ENCODE peak calls at places on chromosomes 6 and 20, in nine cellular contexts. R, W, B, S, C, L, U, Q and F are unnamed samples.
A peak's percentile ranks its signal among the peaks of the same experiment; 100 is the strongest.

GRCh38 chr20:43977252-43977651 is 62.6 kb downstream of the TOX2 start:
- DNase-seq in R (no peak), W (no peak), B (no peak), S (no peak), C (no peak), L (no peak), U (no peak), Q (no peak), F (no peak)

GRCh38 chr6:10210052-10210451 is 204.8 kb downstream of the TFAP2A start:
- DNase-seq in R (no peak), W (peak; percentile 45), B (no peak), S (no peak), C (no peak), L (no peak), U (no peak), Q (no peak), F (peak; percentile 15)

GRCh38 chr6:70363741-70364493 is 49.4 kb upstream of the FAM135A start:
- DNase-seq in R (no peak), W (no peak), B (no peak), S (no peak), C (no peak), L (no peak), U (no peak), Q (no peak), F (no peak)

GRCh38 chr6:134318396-134319281 is 727 bp upstream of the SGK1 start:
- DNase-seq in R (no peak), W (no peak), B (no peak), S (no peak), C (no peak), L (no peak), U (no peak), Q (no peak), F (no peak)

GRCh38 chr6:147285087-147285855 is 81.1 kb downstream of the STXBP5 start:
- DNase-seq in R (no peak), W (no peak), B (no peak), S (peak; percentile 34), C (peak; percentile 46), L (no peak), U (no peak), Q (peak; percentile 3), F (no peak)

GRCh38 chr20:36144336-36144735 is 10.2 kb upstream of the EPB41L1 start:
- DNase-seq in R (no peak), W (no peak), B (no peak), S (no peak), C (no peak), L (no peak), U (no peak), Q (no peak), F (peak; percentile 42)

GRCh38 chr6:96939019-96939805 is 14.7 kb downstream of the KLHL32 start:
- DNase-seq in R (no peak), W (no peak), B (no peak), S (peak; percentile 67), C (no peak), L (no peak), U (no peak), Q (no peak), F (no peak)

GRCh38 chr20:10647471-10647870 is 26.3 kb downstream of the JAG1 start:
- DNase-seq in R (no peak), W (peak; percentile 60), B (no peak), S (no peak), C (peak; percentile 56), L (no peak), U (no peak), Q (peak; percentile 30), F (no peak)

DNA sequence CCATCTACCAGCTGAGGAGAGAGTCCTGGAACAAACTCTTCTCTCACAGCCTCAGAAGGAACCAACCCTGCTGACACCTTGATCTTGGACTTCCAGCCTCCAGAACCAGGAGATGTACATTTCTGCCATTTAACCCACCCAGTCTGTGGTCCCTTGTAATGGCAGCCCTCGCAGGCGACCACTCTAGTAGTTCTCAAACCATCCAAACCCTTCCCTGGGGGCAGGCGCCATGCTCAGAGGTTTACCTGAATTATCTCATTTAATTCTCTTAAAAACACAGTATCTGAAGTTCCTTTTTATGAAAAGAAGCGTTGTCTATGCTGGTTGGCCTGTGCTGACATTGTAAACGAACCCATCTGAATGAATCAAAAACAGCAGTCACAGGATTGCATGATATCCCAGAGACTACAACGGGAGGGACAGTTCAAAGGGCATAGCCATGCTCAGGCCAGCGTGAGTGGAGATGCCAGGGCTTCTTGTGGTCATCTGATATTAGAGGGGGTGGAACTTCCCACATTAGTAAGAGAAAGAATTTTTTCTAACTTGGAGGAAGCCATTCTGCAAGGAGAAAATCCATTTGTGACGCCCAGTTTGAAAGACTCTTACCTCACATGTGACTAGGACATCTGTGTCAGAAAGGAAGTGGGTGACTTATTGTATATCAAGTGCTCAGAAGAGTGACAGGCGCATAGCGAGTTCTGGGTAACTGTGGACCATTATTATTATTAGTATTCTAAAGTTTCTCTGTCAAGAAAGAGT is 17.2 kb upstream of the TAGAP start:
- DNase-seq in R (no peak), W (no peak), B (no peak), S (no peak), C (no peak), L (no peak), U (peak; percentile 45), Q (no peak), F (no peak)
- TF ChIP-seq POLR2A in R (no peak), W (no peak), B (no peak), S (no peak), C (no peak), L (no peak), U (peak; percentile 53), Q (no peak), F (no peak)

DNA sequence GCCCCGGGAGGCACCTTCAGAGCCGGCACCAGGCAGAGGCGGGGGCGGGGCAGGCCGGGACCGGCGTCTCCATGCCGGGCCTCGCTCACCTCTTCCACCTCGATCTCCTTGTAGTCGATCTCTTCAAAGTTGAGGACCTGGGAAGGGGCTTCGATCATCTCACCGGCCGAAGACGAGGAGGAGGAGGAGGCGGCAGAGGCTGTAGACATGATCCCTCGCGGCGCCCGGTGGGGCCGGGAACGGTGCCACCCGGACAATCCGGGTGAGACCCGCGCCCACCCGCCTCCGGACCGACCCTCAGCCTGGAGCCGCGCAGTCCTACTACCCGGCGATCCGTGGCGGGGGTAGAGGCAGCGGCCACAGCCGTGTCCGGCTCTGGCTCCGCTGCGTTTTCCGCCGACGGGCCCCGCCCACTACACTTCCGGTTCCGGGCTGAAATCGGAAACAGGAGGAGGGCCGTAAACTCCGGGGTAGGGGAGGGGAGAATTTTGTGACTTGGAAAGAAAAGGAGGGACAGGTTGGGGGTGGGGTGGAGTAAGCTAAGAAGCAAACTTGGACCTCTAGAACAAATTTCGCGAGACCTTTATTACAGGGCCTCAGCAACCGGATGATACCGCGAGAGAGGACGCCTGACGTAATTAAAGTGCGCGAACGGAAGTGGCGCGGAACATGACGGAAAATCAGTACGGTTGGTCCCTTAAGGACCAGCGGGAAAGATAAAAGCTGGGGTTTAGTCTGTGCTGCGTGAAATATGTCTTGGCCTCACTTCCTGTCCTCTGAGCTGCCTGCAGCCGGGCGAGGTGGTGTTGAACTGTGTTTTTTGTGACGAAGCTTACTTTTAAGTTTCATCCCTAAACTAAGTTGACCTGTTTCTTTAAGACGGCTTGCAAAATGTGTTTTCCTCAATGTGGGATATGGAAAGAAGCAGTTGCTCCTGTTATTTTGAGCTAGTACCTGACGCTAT is at the start of gene MAP3K7:
- DNase-seq in R (peak; percentile 92), W (peak; percentile 98), B (peak; percentile 94), S (peak; percentile 95), C (peak; percentile 95), L (peak; percentile 91), U (peak; percentile 85), Q (peak; percentile 60), F (peak; percentile 39)
- TF ChIP-seq POLR2A in R (peak; percentile 84), W (peak; percentile 21), B (no peak), S (peak; percentile 80), C (peak; percentile 81), L (peak; percentile 77), U (peak; percentile 82), Q (peak; percentile 77), F (peak; percentile 90)

GRCh38 chr20:25230177-25230831 is 17.6 kb upstream of the PYGB start:
- DNase-seq in R (no peak), W (no peak), B (no peak), S (no peak), C (no peak), L (no peak), U (no peak), Q (peak; percentile 53), F (no peak)

GRCh38 chr20:25236450-25237304 is 11.2 kb upstream of the PYGB start:
- DNase-seq in R (no peak), W (no peak), B (no peak), S (no peak), C (no peak), L (no peak), U (no peak), Q (no peak), F (no peak)

GRCh38 chr20:25229486-25230176 is 18.3 kb upstream of the PYGB start:
- DNase-seq in R (no peak), W (no peak), B (no peak), S (no peak), C (no peak), L (no peak), U (no peak), Q (no peak), F (no peak)

GRCh38 chr20:25237610-25238318 is 10.1 kb upstream of the PYGB start:
- DNase-seq in R (peak; percentile 44), W (peak; percentile 80), B (no peak), S (peak; percentile 94), C (peak; percentile 90), L (peak; percentile 12), U (peak; percentile 65), Q (no peak), F (peak; percentile 92)

DNA sequence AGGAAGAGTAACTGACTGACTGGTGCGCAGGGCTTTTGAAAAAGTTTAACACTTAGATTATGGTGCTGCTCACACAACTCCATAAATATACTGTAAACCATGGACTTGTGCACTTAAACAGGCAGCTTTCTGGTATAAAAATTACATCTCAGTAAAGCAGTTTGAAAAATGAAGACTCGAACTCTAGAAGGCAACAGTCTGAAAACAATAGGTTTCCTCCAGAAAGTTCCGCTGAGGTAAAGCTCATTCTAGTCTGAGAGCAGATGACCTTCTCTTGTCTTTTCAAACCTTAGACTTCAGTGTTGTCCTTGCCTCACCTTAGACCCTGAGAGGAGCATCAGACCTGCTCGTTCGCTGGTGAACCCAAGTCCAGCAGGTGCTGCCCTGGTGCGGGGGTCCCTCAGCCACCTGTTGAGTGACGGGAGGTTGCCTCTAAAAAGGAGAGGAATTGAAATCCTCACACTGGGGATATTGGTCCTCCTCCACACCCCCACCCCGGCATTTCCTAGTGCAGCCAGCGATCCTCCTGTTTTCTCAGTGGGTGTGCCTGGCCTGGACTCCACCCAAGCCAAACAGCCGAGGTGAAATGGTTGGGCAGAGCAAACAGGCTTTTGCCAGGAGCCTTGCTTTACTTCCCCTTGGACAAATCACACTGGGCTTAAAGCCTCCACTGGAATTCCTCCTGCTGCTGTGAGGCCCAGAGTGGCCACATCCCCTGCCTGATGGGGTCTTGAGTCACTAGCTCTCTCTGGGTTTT is 14.7 kb upstream of the PYGB start:
- DNase-seq in R (peak; percentile 66), W (peak; percentile 57), B (peak; percentile 94), S (no peak), C (peak; percentile 88), L (no peak), U (peak; percentile 86), Q (no peak), F (peak; percentile 66)
- TF ChIP-seq POLR2A in R (no peak), W (no peak), B (no peak), S (no peak), C (no peak), L (no peak), U (peak; percentile 30), Q (no peak), F (no peak)

GRCh38 chr6:42032366-42032765 is 18.0 kb upstream of the TAF8 start:
- DNase-seq in R (no peak), W (no peak), B (no peak), S (no peak), C (no peak), L (no peak), U (no peak), Q (no peak), F (no peak)

GRCh38 chr6:42029062-42029685 is 21.1 kb upstream of the TAF8 start:
- DNase-seq in R (no peak), W (no peak), B (no peak), S (no peak), C (no peak), L (no peak), U (no peak), Q (no peak), F (no peak)

GRCh38 chr6:42029881-42030280 is 20.4 kb upstream of the TAF8 start:
- DNase-seq in R (no peak), W (no peak), B (no peak), S (no peak), C (no peak), L (no peak), U (no peak), Q (no peak), F (no peak)

GRCh38 chr6:42028234-42029061 is 21.9 kb upstream of the TAF8 start:
- DNase-seq in R (no peak), W (no peak), B (no peak), S (no peak), C (no peak), L (no peak), U (peak; percentile 59), Q (no peak), F (peak; percentile 74)

DNA sequence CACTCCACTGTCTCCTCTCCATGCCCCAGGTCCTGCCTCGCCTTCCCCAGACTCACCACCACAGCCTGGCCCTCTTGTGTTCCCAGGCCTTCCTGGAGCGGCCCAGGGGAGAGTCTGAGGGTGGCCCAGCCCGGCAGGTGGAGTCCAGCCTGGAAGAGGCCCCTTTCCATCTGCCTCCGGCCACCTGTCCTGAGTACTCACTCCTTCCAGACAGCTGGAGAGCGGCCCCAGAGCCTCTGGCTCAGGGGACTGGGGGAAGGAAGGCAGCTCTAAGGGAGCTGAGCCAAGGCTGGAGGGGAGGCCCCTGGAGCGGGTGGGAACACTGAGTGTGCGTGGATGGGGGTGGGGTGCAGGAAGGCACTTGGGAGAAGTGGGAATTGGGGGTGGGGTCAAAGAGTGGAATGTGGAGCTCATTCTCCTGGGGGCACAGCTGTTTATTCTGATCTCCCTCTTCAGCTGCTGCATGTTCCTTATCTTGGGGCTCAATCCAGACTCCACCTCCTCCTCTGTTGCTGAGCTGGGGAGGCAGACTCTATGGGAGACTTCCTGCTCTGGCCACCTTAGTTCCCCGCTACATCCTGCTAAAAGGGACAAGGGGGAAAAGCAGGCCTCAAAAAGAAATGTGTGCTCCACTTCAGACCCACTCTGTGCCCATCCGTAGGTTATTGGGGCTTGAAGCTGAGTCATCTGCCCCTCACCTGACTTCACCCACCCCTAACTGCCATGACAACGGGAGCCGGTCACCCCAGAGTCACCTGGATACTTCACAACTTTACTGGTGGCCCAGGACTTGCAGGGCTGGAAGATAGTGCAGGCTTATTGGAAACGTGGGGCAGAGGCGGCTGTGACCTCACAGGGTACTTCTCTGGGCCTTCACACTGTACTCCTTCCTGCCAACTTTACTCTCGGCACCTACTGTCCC is 19.5 kb upstream of the TAF8 start:
- DNase-seq in R (peak; percentile 76), W (no peak), B (no peak), S (no peak), C (no peak), L (no peak), U (peak; percentile 85), Q (no peak), F (no peak)
- TF ChIP-seq POLR2A in R (no peak), W (no peak), B (no peak), S (no peak), C (no peak), L (no peak), U (no peak), Q (no peak), F (no peak)